ENCODE peak calls at places on chromosomes 13 and 19, in seven cellular contexts. One of them, this sample, is unnamed.

GRCh38 chr13:49113526-49114286 is 106.4 kb upstream of the MLNR start:
- DNase-seq in mucosa of descending colon: no peak
- DNase-seq in foreskin fibroblast: peak
- DNase-seq in dorsolateral prefrontal cortex: no peak
- DNase-seq in choroid plexus epithelial cell: peak
- DNase-seq in IMR-90: peak
- DNase-seq in AG09309: peak
- DNase-seq in this sample: peak

GRCh38 chr19:35000647-35001501 is 751 bp downstream of the GRAMD1A start:
- DNase-seq in dorsolateral prefrontal cortex: no peak
- DNase-seq in mucosa of descending colon: peak
- DNase-seq in IMR-90: peak
- DNase-seq in choroid plexus epithelial cell: peak
- DNase-seq in foreskin fibroblast: peak
- DNase-seq in AG09309: no peak
- DNase-seq in this sample: peak

GRCh38 chr19:56880592-56881190 is 40.2 kb upstream of the PEG3 start:
- DNase-seq in foreskin fibroblast: no peak
- DNase-seq in choroid plexus epithelial cell: no peak
- DNase-seq in AG09309: no peak
- DNase-seq in dorsolateral prefrontal cortex: no peak
- DNase-seq in IMR-90: no peak
- DNase-seq in mucosa of descending colon: no peak
- DNase-seq in this sample: no peak

GRCh38 chr13:64810701-64811258 is 2419.4 kb downstream of the PCDH9 start:
- DNase-seq in foreskin fibroblast: peak
- DNase-seq in choroid plexus epithelial cell: peak
- DNase-seq in IMR-90: peak
- DNase-seq in AG09309: no peak
- DNase-seq in mucosa of descending colon: no peak
- DNase-seq in dorsolateral prefrontal cortex: no peak
- DNase-seq in this sample: peak

GRCh38 chr13:23950736-23951510 is 53.6 kb upstream of the C1QTNF9B start:
- DNase-seq in AG09309: no peak
- DNase-seq in dorsolateral prefrontal cortex: no peak
- DNase-seq in foreskin fibroblast: no peak
- DNase-seq in choroid plexus epithelial cell: no peak
- DNase-seq in mucosa of descending colon: no peak
- DNase-seq in IMR-90: peak
- DNase-seq in this sample: no peak

GRCh38 chr19:1469200-1469935 is 9.6 kb downstream of the C19orf25 start:
- DNase-seq in IMR-90: no peak
- DNase-seq in dorsolateral prefrontal cortex: no peak
- DNase-seq in mucosa of descending colon: peak
- DNase-seq in foreskin fibroblast: peak
- DNase-seq in choroid plexus epithelial cell: no peak
- DNase-seq in AG09309: no peak
- DNase-seq in this sample: peak

GRCh38 chr19:23070353-23070781 is 46.5 kb upstream of the ZNF730 start:
- DNase-seq in foreskin fibroblast: peak
- DNase-seq in mucosa of descending colon: no peak
- DNase-seq in choroid plexus epithelial cell: peak
- DNase-seq in IMR-90: peak
- DNase-seq in AG09309: no peak
- DNase-seq in dorsolateral prefrontal cortex: no peak
- DNase-seq in this sample: peak

GRCh38 chr19:2266183-2266993 is 10.2 kb upstream of the JSRP1 start:
- DNase-seq in foreskin fibroblast: peak
- DNase-seq in IMR-90: peak
- DNase-seq in mucosa of descending colon: peak
- DNase-seq in choroid plexus epithelial cell: peak
- DNase-seq in AG09309: no peak
- DNase-seq in dorsolateral prefrontal cortex: peak
- DNase-seq in this sample: peak

GRCh38 chr13:82878536-82878935 is 1003.7 kb downstream of the SLITRK1 start:
- DNase-seq in choroid plexus epithelial cell: no peak
- DNase-seq in IMR-90: no peak
- DNase-seq in AG09309: peak
- DNase-seq in dorsolateral prefrontal cortex: no peak
- DNase-seq in foreskin fibroblast: peak
- DNase-seq in mucosa of descending colon: no peak
- DNase-seq in this sample: peak

GRCh38 chr13:80030491-80030890 is 310.4 kb downstream of the SPRY2 start:
- DNase-seq in dorsolateral prefrontal cortex: no peak
- DNase-seq in mucosa of descending colon: peak
- DNase-seq in AG09309: no peak
- DNase-seq in foreskin fibroblast: peak
- DNase-seq in choroid plexus epithelial cell: peak
- DNase-seq in IMR-90: no peak
- DNase-seq in this sample: peak

GRCh38 chr13:47798906-47799305 is 202.2 kb downstream of the SUCLA2 start:
- DNase-seq in mucosa of descending colon: no peak
- DNase-seq in IMR-90: peak
- DNase-seq in AG09309: peak
- DNase-seq in choroid plexus epithelial cell: peak
- DNase-seq in dorsolateral prefrontal cortex: no peak
- DNase-seq in foreskin fibroblast: peak
- DNase-seq in this sample: peak

GRCh38 chr13:102591988-102592781 is 4.6 kb upstream of the TPP2 start:
- DNase-seq in dorsolateral prefrontal cortex: peak
- DNase-seq in foreskin fibroblast: peak
- DNase-seq in AG09309: peak
- DNase-seq in choroid plexus epithelial cell: peak
- DNase-seq in IMR-90: peak
- DNase-seq in mucosa of descending colon: peak
- DNase-seq in this sample: peak

GRCh38 chr13:91661692-91662490 is 263.5 kb downstream of the GPC5 start:
- DNase-seq in mucosa of descending colon: no peak
- DNase-seq in IMR-90: no peak
- DNase-seq in dorsolateral prefrontal cortex: no peak
- DNase-seq in AG09309: no peak
- DNase-seq in foreskin fibroblast: no peak
- DNase-seq in choroid plexus epithelial cell: no peak
- DNase-seq in this sample: no peak

GRCh38 chr13:91659583-91660415 is 261.4 kb downstream of the GPC5 start:
- DNase-seq in choroid plexus epithelial cell: no peak
- DNase-seq in AG09309: no peak
- DNase-seq in dorsolateral prefrontal cortex: no peak
- DNase-seq in mucosa of descending colon: no peak
- DNase-seq in IMR-90: no peak
- DNase-seq in foreskin fibroblast: no peak
- DNase-seq in this sample: no peak

GRCh38 chr13:91667486-91667885 is 269.1 kb downstream of the GPC5 start:
- DNase-seq in mucosa of descending colon: no peak
- DNase-seq in AG09309: no peak
- DNase-seq in choroid plexus epithelial cell: no peak
- DNase-seq in IMR-90: no peak
- DNase-seq in foreskin fibroblast: no peak
- DNase-seq in dorsolateral prefrontal cortex: no peak
- DNase-seq in this sample: no peak

GRCh38 chr13:91668844-91669495 is 270.5 kb downstream of the GPC5 start:
- DNase-seq in dorsolateral prefrontal cortex: no peak
- DNase-seq in mucosa of descending colon: no peak
- DNase-seq in AG09309: no peak
- DNase-seq in choroid plexus epithelial cell: no peak
- DNase-seq in IMR-90: no peak
- DNase-seq in foreskin fibroblast: no peak
- DNase-seq in this sample: no peak

GRCh38 chr13:91664036-91664435 is 265.6 kb downstream of the GPC5 start:
- DNase-seq in dorsolateral prefrontal cortex: no peak
- DNase-seq in choroid plexus epithelial cell: no peak
- DNase-seq in foreskin fibroblast: no peak
- DNase-seq in mucosa of descending colon: no peak
- DNase-seq in IMR-90: peak
- DNase-seq in AG09309: no peak
- DNase-seq in this sample: peak
- TF ChIP-seq CTCF in dorsolateral prefrontal cortex: no peak
- TF ChIP-seq CTCF in choroid plexus epithelial cell: no peak
- TF ChIP-seq CTCF in foreskin fibroblast: no peak
- TF ChIP-seq CTCF in mucosa of descending colon: no peak
- TF ChIP-seq CTCF in IMR-90: no peak
- TF ChIP-seq CTCF in AG09309: no peak
- TF ChIP-seq CTCF in this sample: no peak

GRCh38 chr19:38043649-38044144 is 136.7 kb downstream of the SIPA1L3 start:
- DNase-seq in choroid plexus epithelial cell: no peak
- DNase-seq in AG09309: no peak
- DNase-seq in foreskin fibroblast: no peak
- DNase-seq in dorsolateral prefrontal cortex: no peak
- DNase-seq in IMR-90: no peak
- DNase-seq in mucosa of descending colon: no peak
- DNase-seq in this sample: no peak

GRCh38 chr19:38045554-38046253 is 138.7 kb downstream of the SIPA1L3 start:
- DNase-seq in mucosa of descending colon: no peak
- DNase-seq in AG09309: no peak
- DNase-seq in foreskin fibroblast: no peak
- DNase-seq in IMR-90: no peak
- DNase-seq in dorsolateral prefrontal cortex: no peak
- DNase-seq in choroid plexus epithelial cell: no peak
- DNase-seq in this sample: no peak

GRCh38 chr19:38046254-38047047 is 139.4 kb downstream of the SIPA1L3 start:
- DNase-seq in AG09309: no peak
- DNase-seq in mucosa of descending colon: peak
- DNase-seq in dorsolateral prefrontal cortex: no peak
- DNase-seq in IMR-90: no peak
- DNase-seq in foreskin fibroblast: no peak
- DNase-seq in choroid plexus epithelial cell: no peak
- DNase-seq in this sample: no peak

GRCh38 chr19:38042132-38042531 is 135.1 kb downstream of the SIPA1L3 start:
- DNase-seq in IMR-90: no peak
- DNase-seq in choroid plexus epithelial cell: no peak
- DNase-seq in mucosa of descending colon: no peak
- DNase-seq in dorsolateral prefrontal cortex: no peak
- DNase-seq in AG09309: no peak
- DNase-seq in foreskin fibroblast: no peak
- DNase-seq in this sample: no peak

DNA sequence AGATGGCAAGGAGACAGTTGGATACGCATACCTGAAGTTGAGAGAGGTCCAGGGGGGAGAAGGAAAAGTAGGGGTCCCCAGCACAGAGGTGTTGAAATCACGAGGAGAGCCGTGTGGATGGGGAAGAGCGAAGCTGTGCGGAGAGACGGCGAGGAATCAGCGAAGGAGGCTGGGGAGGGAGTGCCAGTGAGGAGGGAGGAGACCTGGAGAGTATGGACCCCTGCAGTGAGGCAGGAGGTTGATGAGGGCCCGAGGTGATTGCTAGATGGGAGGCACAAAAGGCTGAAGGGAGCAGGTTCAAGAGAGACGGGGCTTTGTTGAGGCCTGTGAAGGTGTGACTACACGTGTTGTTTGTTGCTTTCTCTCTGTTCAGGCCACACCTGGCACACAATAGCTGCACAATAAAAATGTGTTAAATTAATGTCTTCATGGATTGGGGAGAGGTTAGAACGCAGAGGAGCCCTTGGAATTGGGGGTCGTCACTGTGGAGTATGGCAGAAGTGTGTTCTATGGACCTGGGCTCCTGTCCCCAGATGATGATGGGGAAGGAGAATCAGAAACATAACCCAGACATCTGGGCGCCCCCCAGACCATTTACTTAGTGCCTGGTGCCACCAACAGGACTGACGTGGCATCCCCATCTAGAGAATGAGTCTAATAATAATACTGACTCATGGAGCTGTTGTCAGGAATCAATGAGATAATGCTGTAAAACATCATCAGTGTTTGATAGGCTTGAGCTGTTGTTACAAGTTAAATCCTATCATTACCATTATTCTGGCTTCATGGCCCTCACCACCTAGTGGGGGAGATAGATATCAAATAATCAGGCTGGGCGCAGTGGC is 137.5 kb downstream of the SIPA1L3 start:
- DNase-seq in AG09309: no peak
- DNase-seq in IMR-90: peak
- DNase-seq in choroid plexus epithelial cell: peak
- DNase-seq in foreskin fibroblast: peak
- DNase-seq in dorsolateral prefrontal cortex: no peak
- DNase-seq in mucosa of descending colon: no peak
- DNase-seq in this sample: peak
- TF ChIP-seq CTCF in AG09309: peak
- TF ChIP-seq CTCF in IMR-90: peak
- TF ChIP-seq CTCF in choroid plexus epithelial cell: peak
- TF ChIP-seq CTCF in foreskin fibroblast: peak
- TF ChIP-seq CTCF in dorsolateral prefrontal cortex: no peak
- TF ChIP-seq CTCF in mucosa of descending colon: no peak
- TF ChIP-seq CTCF in this sample: no peak

GRCh38 chr19:45016388-45017314 is 15.4 kb downstream of the RELB start:
- DNase-seq in dorsolateral prefrontal cortex: peak
- DNase-seq in foreskin fibroblast: peak
- DNase-seq in AG09309: peak
- DNase-seq in IMR-90: peak
- DNase-seq in choroid plexus epithelial cell: peak
- DNase-seq in mucosa of descending colon: no peak
- DNase-seq in this sample: peak
- TF ChIP-seq CTCF in dorsolateral prefrontal cortex: peak
- TF ChIP-seq CTCF in foreskin fibroblast: peak
- TF ChIP-seq CTCF in AG09309: peak
- TF ChIP-seq CTCF in IMR-90: peak
- TF ChIP-seq CTCF in choroid plexus epithelial cell: peak
- TF ChIP-seq CTCF in mucosa of descending colon: peak
- TF ChIP-seq CTCF in this sample: peak

GRCh38 chr13:44132710-44133109 is 240.9 kb upstream of the SERP2 start:
- DNase-seq in dorsolateral prefrontal cortex: peak
- DNase-seq in mucosa of descending colon: no peak
- DNase-seq in AG09309: no peak
- DNase-seq in choroid plexus epithelial cell: no peak
- DNase-seq in foreskin fibroblast: peak
- DNase-seq in IMR-90: peak
- DNase-seq in this sample: no peak

GRCh38 chr13:44125943-44126469 is 246.3 kb downstream of the LACC1 start:
- DNase-seq in mucosa of descending colon: no peak
- DNase-seq in IMR-90: peak
- DNase-seq in AG09309: no peak
- DNase-seq in foreskin fibroblast: peak
- DNase-seq in dorsolateral prefrontal cortex: no peak
- DNase-seq in choroid plexus epithelial cell: no peak
- DNase-seq in this sample: no peak

GRCh38 chr13:44128522-44128921 is 245.1 kb upstream of the SERP2 start:
- DNase-seq in IMR-90: peak
- DNase-seq in foreskin fibroblast: peak
- DNase-seq in AG09309: no peak
- DNase-seq in choroid plexus epithelial cell: no peak
- DNase-seq in mucosa of descending colon: no peak
- DNase-seq in dorsolateral prefrontal cortex: peak
- DNase-seq in this sample: no peak

GRCh38 chr13:44131069-44131614 is 242.5 kb upstream of the SERP2 start:
- DNase-seq in IMR-90: no peak
- DNase-seq in choroid plexus epithelial cell: no peak
- DNase-seq in mucosa of descending colon: no peak
- DNase-seq in AG09309: no peak
- DNase-seq in dorsolateral prefrontal cortex: peak
- DNase-seq in foreskin fibroblast: no peak
- DNase-seq in this sample: no peak

DNA sequence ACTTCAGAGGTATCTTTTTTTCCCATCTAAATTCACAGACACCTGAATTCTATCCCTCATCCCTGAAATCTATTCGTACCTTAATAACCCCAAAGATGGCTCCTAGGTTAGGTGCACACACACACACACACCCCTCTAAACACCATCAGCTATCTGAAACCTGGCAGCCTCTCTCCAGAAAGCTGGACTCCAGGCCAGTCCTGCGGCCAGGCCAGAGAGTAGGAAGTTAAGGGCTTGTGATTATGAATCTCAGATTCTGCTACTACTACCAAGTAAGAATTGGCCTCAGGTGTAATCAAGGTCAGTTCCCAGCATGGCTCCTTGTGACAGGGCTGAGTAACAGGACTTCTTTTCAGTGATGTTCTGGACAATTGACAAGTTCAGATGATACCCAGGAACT is 244.2 kb upstream of the SERP2 start:
- DNase-seq in IMR-90: no peak
- DNase-seq in foreskin fibroblast: no peak
- DNase-seq in choroid plexus epithelial cell: no peak
- DNase-seq in mucosa of descending colon: no peak
- DNase-seq in AG09309: no peak
- DNase-seq in dorsolateral prefrontal cortex: no peak
- DNase-seq in this sample: no peak
- TF ChIP-seq CTCF in IMR-90: no peak
- TF ChIP-seq CTCF in foreskin fibroblast: no peak
- TF ChIP-seq CTCF in choroid plexus epithelial cell: no peak
- TF ChIP-seq CTCF in mucosa of descending colon: no peak
- TF ChIP-seq CTCF in AG09309: no peak
- TF ChIP-seq CTCF in dorsolateral prefrontal cortex: no peak
- TF ChIP-seq CTCF in this sample: no peak

This sample was measured in epithelial cell of esophagus.